ENCODE peak calls at places on chromosomes 2 and 18, in five cellular contexts. One of them, this sample, is unnamed.

GRCh38 chr2:178731300-178731699 is 75.9 kb downstream of the TTN start:
- DNase-seq in anterior cingulate cortex: no peak
- DNase-seq in stimulated activated CD8-positive, alpha-beta memory T cell treated with anti-CD3 and anti-CD28 coated beads, Interleukin-12 subunit alpha, Interleukin-12 subunit beta, amount 100 ng/mL, for 1 hour: no peak
- DNase-seq in left kidney: no peak
- DNase-seq in MCF 10A: no peak
- DNase-seq in this sample: no peak

GRCh38 chr18:38587571-38587970 is 1022.0 kb upstream of the CELF4 start:
- DNase-seq in anterior cingulate cortex: no peak
- DNase-seq in stimulated activated CD8-positive, alpha-beta memory T cell treated with anti-CD3 and anti-CD28 coated beads, Interleukin-12 subunit alpha, Interleukin-12 subunit beta, amount 100 ng/mL, for 1 hour: no peak
- DNase-seq in left kidney: no peak
- DNase-seq in MCF 10A: no peak
- DNase-seq in this sample: no peak

GRCh38 chr18:58231930-58232329 is 187.9 kb downstream of the NEDD4L start:
- DNase-seq in anterior cingulate cortex: no peak
- DNase-seq in stimulated activated CD8-positive, alpha-beta memory T cell treated with anti-CD3 and anti-CD28 coated beads, Interleukin-12 subunit alpha, Interleukin-12 subunit beta, amount 100 ng/mL, for 1 hour: no peak
- DNase-seq in left kidney: peak
- DNase-seq in MCF 10A: peak
- DNase-seq in this sample: no peak

GRCh38 chr2:241692448-241692847 is 5.8 kb upstream of the DTYMK start:
- DNase-seq in anterior cingulate cortex: no peak
- DNase-seq in stimulated activated CD8-positive, alpha-beta memory T cell treated with anti-CD3 and anti-CD28 coated beads, Interleukin-12 subunit alpha, Interleukin-12 subunit beta, amount 100 ng/mL, for 1 hour: no peak
- DNase-seq in left kidney: no peak
- DNase-seq in MCF 10A: peak
- DNase-seq in this sample: no peak

GRCh38 chr2:74767618-74768017 is 66.3 kb upstream of the HK2 start:
- DNase-seq in anterior cingulate cortex: no peak
- DNase-seq in stimulated activated CD8-positive, alpha-beta memory T cell treated with anti-CD3 and anti-CD28 coated beads, Interleukin-12 subunit alpha, Interleukin-12 subunit beta, amount 100 ng/mL, for 1 hour: no peak
- DNase-seq in left kidney: no peak
- DNase-seq in MCF 10A: no peak
- DNase-seq in this sample: no peak

GRCh38 chr2:239024226-239024625 is 176.3 kb downstream of the TWIST2 start:
- DNase-seq in anterior cingulate cortex: no peak
- DNase-seq in stimulated activated CD8-positive, alpha-beta memory T cell treated with anti-CD3 and anti-CD28 coated beads, Interleukin-12 subunit alpha, Interleukin-12 subunit beta, amount 100 ng/mL, for 1 hour: no peak
- DNase-seq in left kidney: no peak
- DNase-seq in MCF 10A: no peak
- DNase-seq in this sample: no peak

GRCh38 chr2:158047156-158047611 is 54.5 kb upstream of the UPP2 start:
- DNase-seq in anterior cingulate cortex: no peak
- DNase-seq in stimulated activated CD8-positive, alpha-beta memory T cell treated with anti-CD3 and anti-CD28 coated beads, Interleukin-12 subunit alpha, Interleukin-12 subunit beta, amount 100 ng/mL, for 1 hour: no peak
- DNase-seq in left kidney: no peak
- DNase-seq in MCF 10A: no peak
- DNase-seq in this sample: no peak

GRCh38 chr18:23453657-23454011 is 547 bp downstream of the RIOK3 start:
- DNase-seq in anterior cingulate cortex: no peak
- DNase-seq in stimulated activated CD8-positive, alpha-beta memory T cell treated with anti-CD3 and anti-CD28 coated beads, Interleukin-12 subunit alpha, Interleukin-12 subunit beta, amount 100 ng/mL, for 1 hour: no peak
- DNase-seq in left kidney: no peak
- DNase-seq in MCF 10A: peak
- DNase-seq in this sample: no peak

GRCh38 chr2:71603311-71603794 is 150.0 kb downstream of the DYSF start:
- DNase-seq in anterior cingulate cortex: no peak
- DNase-seq in stimulated activated CD8-positive, alpha-beta memory T cell treated with anti-CD3 and anti-CD28 coated beads, Interleukin-12 subunit alpha, Interleukin-12 subunit beta, amount 100 ng/mL, for 1 hour: no peak
- DNase-seq in left kidney: no peak
- DNase-seq in MCF 10A: no peak
- DNase-seq in this sample: no peak

GRCh38 chr18:50590625-50591024 is 30.7 kb downstream of the MAPK4 start:
- DNase-seq in anterior cingulate cortex: no peak
- DNase-seq in stimulated activated CD8-positive, alpha-beta memory T cell treated with anti-CD3 and anti-CD28 coated beads, Interleukin-12 subunit alpha, Interleukin-12 subunit beta, amount 100 ng/mL, for 1 hour: no peak
- DNase-seq in left kidney: peak
- DNase-seq in MCF 10A: no peak
- DNase-seq in this sample: no peak

GRCh38 chr2:27096748-27097297 is 10.3 kb downstream of the KHK start:
- DNase-seq in anterior cingulate cortex: no peak
- DNase-seq in stimulated activated CD8-positive, alpha-beta memory T cell treated with anti-CD3 and anti-CD28 coated beads, Interleukin-12 subunit alpha, Interleukin-12 subunit beta, amount 100 ng/mL, for 1 hour: no peak
- DNase-seq in left kidney: no peak
- DNase-seq in MCF 10A: no peak
- DNase-seq in this sample: no peak

GRCh38 chr2:110114007-110114591 is 1.5 kb downstream of the MALL start:
- DNase-seq in anterior cingulate cortex: no peak
- DNase-seq in stimulated activated CD8-positive, alpha-beta memory T cell treated with anti-CD3 and anti-CD28 coated beads, Interleukin-12 subunit alpha, Interleukin-12 subunit beta, amount 100 ng/mL, for 1 hour: no peak
- DNase-seq in left kidney: no peak
- DNase-seq in MCF 10A: peak
- DNase-seq in this sample: no peak

GRCh38 chr2:112710956-112711355 is 9.9 kb upstream of the NT5DC4 start:
- DNase-seq in anterior cingulate cortex: no peak
- DNase-seq in stimulated activated CD8-positive, alpha-beta memory T cell treated with anti-CD3 and anti-CD28 coated beads, Interleukin-12 subunit alpha, Interleukin-12 subunit beta, amount 100 ng/mL, for 1 hour: no peak
- DNase-seq in left kidney: no peak
- DNase-seq in MCF 10A: no peak
- DNase-seq in this sample: no peak

GRCh38 chr18:2905802-2906521 is 59.2 kb downstream of the EMILIN2 start:
- DNase-seq in anterior cingulate cortex: no peak
- DNase-seq in stimulated activated CD8-positive, alpha-beta memory T cell treated with anti-CD3 and anti-CD28 coated beads, Interleukin-12 subunit alpha, Interleukin-12 subunit beta, amount 100 ng/mL, for 1 hour: no peak
- DNase-seq in left kidney: peak
- DNase-seq in MCF 10A: no peak
- DNase-seq in this sample: peak

GRCh38 chr2:219249203-219249980 is 3.7 kb upstream of the TUBA4B start:
- DNase-seq in anterior cingulate cortex: peak
- DNase-seq in stimulated activated CD8-positive, alpha-beta memory T cell treated with anti-CD3 and anti-CD28 coated beads, Interleukin-12 subunit alpha, Interleukin-12 subunit beta, amount 100 ng/mL, for 1 hour: no peak
- DNase-seq in left kidney: peak
- DNase-seq in MCF 10A: peak
- DNase-seq in this sample: no peak

GRCh38 chr2:69167469-69167822 is 154.5 kb downstream of the ANTXR1 start:
- DNase-seq in anterior cingulate cortex: no peak
- DNase-seq in stimulated activated CD8-positive, alpha-beta memory T cell treated with anti-CD3 and anti-CD28 coated beads, Interleukin-12 subunit alpha, Interleukin-12 subunit beta, amount 100 ng/mL, for 1 hour: no peak
- DNase-seq in left kidney: no peak
- DNase-seq in MCF 10A: no peak
- DNase-seq in this sample: no peak

GRCh38 chr2:218290316-218291261 is 1.7 kb downstream of the TMBIM1 start:
- DNase-seq in anterior cingulate cortex: no peak
- DNase-seq in stimulated activated CD8-positive, alpha-beta memory T cell treated with anti-CD3 and anti-CD28 coated beads, Interleukin-12 subunit alpha, Interleukin-12 subunit beta, amount 100 ng/mL, for 1 hour: no peak
- DNase-seq in left kidney: no peak
- DNase-seq in MCF 10A: no peak
- DNase-seq in this sample: peak

GRCh38 chr2:7994397-7994951 is 687.4 kb upstream of the ID2 start:
- DNase-seq in anterior cingulate cortex: no peak
- DNase-seq in stimulated activated CD8-positive, alpha-beta memory T cell treated with anti-CD3 and anti-CD28 coated beads, Interleukin-12 subunit alpha, Interleukin-12 subunit beta, amount 100 ng/mL, for 1 hour: no peak
- DNase-seq in left kidney: no peak
- DNase-seq in MCF 10A: no peak
- DNase-seq in this sample: no peak

GRCh38 chr2:23595601-23596251 is 210.7 kb downstream of the KLHL29 start:
- DNase-seq in anterior cingulate cortex: peak
- DNase-seq in stimulated activated CD8-positive, alpha-beta memory T cell treated with anti-CD3 and anti-CD28 coated beads, Interleukin-12 subunit alpha, Interleukin-12 subunit beta, amount 100 ng/mL, for 1 hour: no peak
- DNase-seq in left kidney: peak
- DNase-seq in MCF 10A: no peak
- DNase-seq in this sample: no peak

GRCh38 chr2:231597014-231597611 is 4.4 kb downstream of the TEX44 start:
- DNase-seq in anterior cingulate cortex: peak
- DNase-seq in stimulated activated CD8-positive, alpha-beta memory T cell treated with anti-CD3 and anti-CD28 coated beads, Interleukin-12 subunit alpha, Interleukin-12 subunit beta, amount 100 ng/mL, for 1 hour: no peak
- DNase-seq in left kidney: no peak
- DNase-seq in MCF 10A: no peak
- DNase-seq in this sample: no peak

GRCh38 chr2:171272039-171272438 is 111.3 kb upstream of the TLK1 start:
- DNase-seq in anterior cingulate cortex: no peak
- DNase-seq in stimulated activated CD8-positive, alpha-beta memory T cell treated with anti-CD3 and anti-CD28 coated beads, Interleukin-12 subunit alpha, Interleukin-12 subunit beta, amount 100 ng/mL, for 1 hour: no peak
- DNase-seq in left kidney: no peak
- DNase-seq in MCF 10A: peak
- DNase-seq in this sample: no peak

GRCh38 chr18:12048827-12049175 is 44.8 kb upstream of the ANKRD62 start:
- DNase-seq in anterior cingulate cortex: no peak
- DNase-seq in stimulated activated CD8-positive, alpha-beta memory T cell treated with anti-CD3 and anti-CD28 coated beads, Interleukin-12 subunit alpha, Interleukin-12 subunit beta, amount 100 ng/mL, for 1 hour: no peak
- DNase-seq in left kidney: no peak
- DNase-seq in MCF 10A: no peak
- DNase-seq in this sample: no peak

GRCh38 chr2:100056478-100056877 is 85.9 kb downstream of the AFF3 start:
- DNase-seq in anterior cingulate cortex: no peak
- DNase-seq in stimulated activated CD8-positive, alpha-beta memory T cell treated with anti-CD3 and anti-CD28 coated beads, Interleukin-12 subunit alpha, Interleukin-12 subunit beta, amount 100 ng/mL, for 1 hour: no peak
- DNase-seq in left kidney: no peak
- DNase-seq in MCF 10A: no peak
- DNase-seq in this sample: no peak

GRCh38 chr2:113407446-113408099 is 29.9 kb upstream of the ZNG1B start:
- DNase-seq in anterior cingulate cortex: no peak
- DNase-seq in stimulated activated CD8-positive, alpha-beta memory T cell treated with anti-CD3 and anti-CD28 coated beads, Interleukin-12 subunit alpha, Interleukin-12 subunit beta, amount 100 ng/mL, for 1 hour: no peak
- DNase-seq in left kidney: peak
- DNase-seq in MCF 10A: peak
- DNase-seq in this sample: no peak

GRCh38 chr2:108363048-108363899 is 14.5 kb upstream of the SULT1C4 start:
- DNase-seq in anterior cingulate cortex: no peak
- DNase-seq in stimulated activated CD8-positive, alpha-beta memory T cell treated with anti-CD3 and anti-CD28 coated beads, Interleukin-12 subunit alpha, Interleukin-12 subunit beta, amount 100 ng/mL, for 1 hour: no peak
- DNase-seq in left kidney: no peak
- DNase-seq in MCF 10A: peak
- DNase-seq in this sample: no peak

GRCh38 chr2:222806606-222807036 is 54.2 kb upstream of the ACSL3 start:
- DNase-seq in anterior cingulate cortex: no peak
- DNase-seq in stimulated activated CD8-positive, alpha-beta memory T cell treated with anti-CD3 and anti-CD28 coated beads, Interleukin-12 subunit alpha, Interleukin-12 subunit beta, amount 100 ng/mL, for 1 hour: no peak
- DNase-seq in left kidney: peak
- DNase-seq in MCF 10A: no peak
- DNase-seq in this sample: no peak

GRCh38 chr2:44543773-44544725 is 182.3 kb downstream of the CAMKMT start:
- DNase-seq in anterior cingulate cortex: no peak
- DNase-seq in stimulated activated CD8-positive, alpha-beta memory T cell treated with anti-CD3 and anti-CD28 coated beads, Interleukin-12 subunit alpha, Interleukin-12 subunit beta, amount 100 ng/mL, for 1 hour: no peak
- DNase-seq in left kidney: peak
- DNase-seq in MCF 10A: peak
- DNase-seq in this sample: no peak

GRCh38 chr2:233857511-233858118 is 3.3 kb upstream of the HJURP start:
- DNase-seq in anterior cingulate cortex: no peak
- DNase-seq in stimulated activated CD8-positive, alpha-beta memory T cell treated with anti-CD3 and anti-CD28 coated beads, Interleukin-12 subunit alpha, Interleukin-12 subunit beta, amount 100 ng/mL, for 1 hour: peak
- DNase-seq in left kidney: no peak
- DNase-seq in MCF 10A: peak
- DNase-seq in this sample: no peak

GRCh38 chr2:120314656-120315366 is 31.1 kb upstream of the INHBB start:
- DNase-seq in anterior cingulate cortex: no peak
- DNase-seq in stimulated activated CD8-positive, alpha-beta memory T cell treated with anti-CD3 and anti-CD28 coated beads, Interleukin-12 subunit alpha, Interleukin-12 subunit beta, amount 100 ng/mL, for 1 hour: no peak
- DNase-seq in left kidney: peak
- DNase-seq in MCF 10A: no peak
- DNase-seq in this sample: no peak

GRCh38 chr18:21904856-21905255 is 164.3 kb downstream of the MIB1 start:
- DNase-seq in anterior cingulate cortex: no peak
- DNase-seq in stimulated activated CD8-positive, alpha-beta memory T cell treated with anti-CD3 and anti-CD28 coated beads, Interleukin-12 subunit alpha, Interleukin-12 subunit beta, amount 100 ng/mL, for 1 hour: no peak
- DNase-seq in left kidney: no peak
- DNase-seq in MCF 10A: no peak
- DNase-seq in this sample: no peak

GRCh38 chr2:53826587-53827397 is 33.0 kb downstream of the GPR75 start:
- DNase-seq in anterior cingulate cortex: peak
- DNase-seq in stimulated activated CD8-positive, alpha-beta memory T cell treated with anti-CD3 and anti-CD28 coated beads, Interleukin-12 subunit alpha, Interleukin-12 subunit beta, amount 100 ng/mL, for 1 hour: no peak
- DNase-seq in left kidney: no peak
- DNase-seq in MCF 10A: peak
- DNase-seq in this sample: no peak

GRCh38 chr2:53058526-53058925 is 709.1 kb upstream of the CHAC2 start:
- DNase-seq in anterior cingulate cortex: no peak
- DNase-seq in stimulated activated CD8-positive, alpha-beta memory T cell treated with anti-CD3 and anti-CD28 coated beads, Interleukin-12 subunit alpha, Interleukin-12 subunit beta, amount 100 ng/mL, for 1 hour: no peak
- DNase-seq in left kidney: peak
- DNase-seq in MCF 10A: no peak
- DNase-seq in this sample: no peak

This sample was measured in effector CD8-positive, alpha-beta T cell.